ENCODE peak calls at places on chromosomes 6 and 20, in ten cellular contexts. P, D, R, B, X, J, A, E, H and I are unnamed samples.

GRCh38 chr6:131773284-131773950 is 34.4 kb upstream of the ENPP1 start:
- DNase-seq in P (no peak), D (no peak), R (no peak), B (no peak), X (no peak), J (no peak), A (no peak), E (no peak), H (no peak), I (no peak)

GRCh38 chr20:64050261-64051032 is 1.0 kb upstream of the SOX18 start:
- DNase-seq in P (no peak), D (no peak), R (no peak), B (no peak), X (no peak), J (no peak), A (no peak), E (no peak), H (no peak), I (no peak)

GRCh38 chr20:33444797-33445560 is 1.4 kb upstream of the SNTA1 start:
- DNase-seq in P (peak), D (no peak), R (no peak), B (no peak), X (peak), J (no peak), A (no peak), E (no peak), H (peak), I (no peak)

GRCh38 chr6:4359108-4359710 is 223.8 kb upstream of the ECI2 start:
- DNase-seq in P (no peak), D (no peak), R (no peak), B (no peak), X (no peak), J (no peak), A (no peak), E (no peak), H (peak), I (no peak)

GRCh38 chr6:123570813-123571684 is 65.7 kb downstream of the TRDN start:
- DNase-seq in P (no peak), D (no peak), R (no peak), B (no peak), X (no peak), J (no peak), A (no peak), E (peak), H (no peak), I (no peak)

GRCh38 chr6:135044639-135045038 is 10.0 kb downstream of the HBS1L start:
- DNase-seq in P (no peak), D (no peak), R (no peak), B (no peak), X (no peak), J (no peak), A (no peak), E (no peak), H (no peak), I (no peak)

GRCh38 chr6:13908955-13909381 is 15.8 kb upstream of the RNF182 start:
- DNase-seq in P (peak), D (peak), R (peak), B (no peak), X (peak), J (no peak), A (peak), E (no peak), H (peak), I (peak)

GRCh38 chr20:21510414-21510971 is 3.4 kb downstream of the NKX2-2 start:
- DNase-seq in P (no peak), D (no peak), R (no peak), B (no peak), X (no peak), J (no peak), A (no peak), E (no peak), H (peak), I (no peak)

GRCh38 chr20:60589624-60590023 is 631.4 kb downstream of the CDH26 start:
- DNase-seq in P (no peak), D (no peak), R (no peak), B (no peak), X (peak), J (no peak), A (peak), E (no peak), H (no peak), I (no peak)

GRCh38 chr20:62873280-62873679 is 11.7 kb upstream of the TCFL5 start:
- DNase-seq in P (no peak), D (no peak), R (no peak), B (no peak), X (no peak), J (no peak), A (no peak), E (no peak), H (no peak), I (no peak)

GRCh38 chr20:8385247-8385646 is 253.2 kb downstream of the PLCB1 start:
- DNase-seq in P (no peak), D (peak), R (no peak), B (no peak), X (peak), J (no peak), A (no peak), E (peak), H (peak), I (no peak)

GRCh38 chr6:14906621-14907020 is 339.2 kb upstream of the JARID2 start:
- DNase-seq in P (no peak), D (no peak), R (no peak), B (no peak), X (no peak), J (no peak), A (no peak), E (no peak), H (no peak), I (no peak)

GRCh38 chr20:50930139-50931047 is 844 bp downstream of the ADNP start:
- DNase-seq in P (peak), D (no peak), R (peak), B (no peak), X (peak), J (no peak), A (peak), E (peak), H (peak), I (peak)

GRCh38 chr6:91781946-91782345 is 1195.1 kb upstream of the MAP3K7 start:
- DNase-seq in P (no peak), D (peak), R (no peak), B (no peak), X (peak), J (no peak), A (peak), E (no peak), H (no peak), I (no peak)

GRCh38 chr6:100232791-100233573 is 231.7 kb downstream of the SIM1 start:
- DNase-seq in P (no peak), D (no peak), R (no peak), B (no peak), X (no peak), J (no peak), A (no peak), E (no peak), H (no peak), I (no peak)

GRCh38 chr6:44310241-44310640 is 2.9 kb downstream of the AARS2 start:
- DNase-seq in P (no peak), D (no peak), R (no peak), B (no peak), X (no peak), J (no peak), A (no peak), E (no peak), H (no peak), I (no peak)

GRCh38 chr6:66897576-66897975 is 1190.5 kb upstream of the EYS start:
- DNase-seq in P (peak), D (no peak), R (peak), B (no peak), X (peak), J (no peak), A (no peak), E (no peak), H (no peak), I (no peak)

GRCh38 chr6:112061605-112062004 is 7.7 kb downstream of the CCN6 start:
- DNase-seq in P (no peak), D (no peak), R (no peak), B (no peak), X (peak), J (no peak), A (no peak), E (no peak), H (peak), I (no peak)

GRCh38 chr6:26743941-26744699 is 84.6 kb upstream of the ZNF322 start:
- DNase-seq in P (no peak), D (no peak), R (no peak), B (no peak), X (peak), J (no peak), A (no peak), E (no peak), H (no peak), I (no peak)

GRCh38 chr6:1701668-1702353 is 92.1 kb downstream of the FOXC1 start:
- DNase-seq in P (peak), D (no peak), R (peak), B (no peak), X (peak), J (no peak), A (no peak), E (peak), H (peak), I (no peak)

GRCh38 chr20:25321991-25322390 is 68.6 kb downstream of the ABHD12 start:
- DNase-seq in P (no peak), D (no peak), R (no peak), B (no peak), X (no peak), J (no peak), A (no peak), E (no peak), H (no peak), I (no peak)

GRCh38 chr20:34604980-34605788 is 46.7 kb downstream of the MAP1LC3A start:
- DNase-seq in P (no peak), D (no peak), R (no peak), B (no peak), X (peak), J (no peak), A (no peak), E (no peak), H (no peak), I (peak)

GRCh38 chr6:80725156-80725930 is 618.9 kb downstream of the BCKDHB start:
- DNase-seq in P (no peak), D (no peak), R (no peak), B (no peak), X (no peak), J (no peak), A (no peak), E (no peak), H (peak), I (no peak)